ENCODE peak calls at places on chromosomes 5 and 9, in ten cellular contexts. U is brain microvascular endothelial cell; C is cardiac muscle cell; B is AG04450; I is HepG2; G is CD8-positive, alpha-beta T cell; D is heart right ventricle; F is CD4-positive, alpha-beta T cell; E is colonic mucosa; K is IMR-90. J is an unnamed sample.
A peak's percentile ranks its signal among the peaks of the same experiment; 100 is the strongest.

GRCh38 chr9:134265078-134265477 is 61.2 kb upstream of the RXRA start:
- DNase-seq in K (no peak), I (peak; percentile 27), F (no peak), U (no peak), E (no peak), C (no peak), G (no peak), D (no peak), B (no peak), J (no peak)

GRCh38 chr5:155839251-155840037 is 487.5 kb upstream of the SGCD start:
- DNase-seq in I (no peak), K (peak; percentile 0), D (no peak), G (no peak), B (no peak), E (no peak), F (no peak), C (peak; percentile 38), U (no peak), J (no peak)

GRCh38 chr5:68330564-68330963 is 115.0 kb downstream of the PIK3R1 start:
- DNase-seq in C (no peak), D (no peak), U (no peak), I (no peak), E (no peak), G (no peak), F (no peak), B (no peak), K (peak; percentile 24), J (no peak)

GRCh38 chr5:31333475-31333874 is 140.0 kb downstream of the CDH6 start:
- DNase-seq in U (no peak), B (no peak), K (no peak), I (no peak), E (no peak), D (no peak), F (no peak), G (no peak), C (no peak), J (no peak)

GRCh38 chr9:6931913-6932312 is 174.1 kb downstream of the KDM4C start:
- DNase-seq in F (peak; percentile 4), I (peak; percentile 65), E (no peak), C (no peak), D (peak; percentile 54), G (no peak), K (peak; percentile 86), B (no peak), U (peak; percentile 92), J (no peak)

GRCh38 chr9:108779506-108779905 is 76.3 kb downstream of the ACTL7B start:
- DNase-seq in E (no peak), G (no peak), C (no peak), F (no peak), I (no peak), B (no peak), D (no peak), K (no peak), U (no peak), J (no peak)

GRCh38 chr5:146825033-146825432 is 53.5 kb downstream of the PPP2R2B start:
- DNase-seq in G (no peak), U (peak; percentile 20), B (no peak), C (peak; percentile 85), F (no peak), K (peak; percentile 11), E (no peak), D (peak; percentile 21), I (peak; percentile 6), J (no peak)

GRCh38 chr5:141560141-141560540 is 58.7 kb downstream of the DIAPH1 start:
- DNase-seq in I (no peak), K (no peak), E (no peak), F (no peak), D (no peak), C (peak; percentile 37), B (no peak), U (no peak), G (no peak), J (no peak)

GRCh38 chr9:89384783-89385182 is 66.5 kb downstream of the SECISBP2 start:
- DNase-seq in D (no peak), E (no peak), I (no peak), G (no peak), K (no peak), B (no peak), U (no peak), F (no peak), C (no peak), J (no peak)

GRCh38 chr9:89382026-89382986 is 64.0 kb downstream of the SECISBP2 start:
- DNase-seq in I (no peak), F (no peak), C (no peak), D (no peak), U (no peak), K (no peak), G (peak; percentile 11), E (no peak), B (no peak), J (no peak)

GRCh38 chr9:89381308-89381609 is 63.0 kb downstream of the SECISBP2 start:
- DNase-seq in E (no peak), B (no peak), F (no peak), U (no peak), G (no peak), I (no peak), C (no peak), D (no peak), K (no peak), J (no peak)

GRCh38 chr9:89383721-89384300 is 65.5 kb downstream of the SECISBP2 start:
- DNase-seq in C (no peak), G (peak; percentile 18), D (no peak), F (no peak), E (no peak), U (no peak), K (no peak), I (no peak), B (no peak), J (no peak)

DNA sequence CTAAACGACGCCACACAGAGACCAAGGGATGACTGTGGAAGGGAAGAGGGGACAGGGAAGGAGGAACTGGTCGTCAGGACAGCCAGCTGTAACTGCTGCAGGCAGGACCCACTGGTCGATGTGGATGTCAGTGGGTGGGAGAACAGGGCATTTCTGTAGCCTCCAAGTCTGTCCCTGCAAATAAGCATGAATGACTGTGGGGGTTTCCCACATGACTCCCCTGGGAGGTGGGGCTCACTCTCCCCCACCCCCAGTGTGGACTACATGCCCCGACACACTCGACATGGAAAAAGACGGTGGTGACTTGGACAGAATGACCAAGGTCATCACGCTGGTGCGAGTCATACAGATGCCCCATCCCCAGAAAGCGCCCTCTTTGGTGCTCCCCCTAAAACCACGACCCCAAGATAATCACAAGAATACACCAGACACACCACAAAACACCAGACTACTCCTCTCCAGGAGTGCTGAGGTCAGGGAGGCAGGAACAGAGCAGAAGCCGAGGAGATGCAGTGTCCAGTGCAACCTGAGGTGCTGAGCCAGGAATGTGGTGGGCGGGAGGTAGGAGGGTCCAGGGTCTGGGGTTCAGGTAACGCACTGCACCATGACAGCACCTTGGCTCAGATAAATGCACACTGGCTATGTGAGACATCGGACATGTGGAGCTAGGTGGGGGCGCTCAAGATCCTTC is 64.9 kb downstream of the SECISBP2 start:
- DNase-seq in D (no peak), C (no peak), U (no peak), K (no peak), E (no peak), G (no peak), I (no peak), F (no peak), B (no peak), J (no peak)
- H3K27me3 ChIP-seq in D (no peaks in the 10 kb centered on the region), C (no peaks in the 10 kb centered on the region), U (no peaks in the 10 kb centered on the region), K (no peaks in the 10 kb centered on the region), E (no peaks in the 10 kb centered on the region), G (no peaks in the 10 kb centered on the region), I (peaks cover 1% of the 10 kb centered on the region), F (no peaks in the 10 kb centered on the region), B (no peaks in the 10 kb centered on the region), J (no peaks in the 10 kb centered on the region)

DNA sequence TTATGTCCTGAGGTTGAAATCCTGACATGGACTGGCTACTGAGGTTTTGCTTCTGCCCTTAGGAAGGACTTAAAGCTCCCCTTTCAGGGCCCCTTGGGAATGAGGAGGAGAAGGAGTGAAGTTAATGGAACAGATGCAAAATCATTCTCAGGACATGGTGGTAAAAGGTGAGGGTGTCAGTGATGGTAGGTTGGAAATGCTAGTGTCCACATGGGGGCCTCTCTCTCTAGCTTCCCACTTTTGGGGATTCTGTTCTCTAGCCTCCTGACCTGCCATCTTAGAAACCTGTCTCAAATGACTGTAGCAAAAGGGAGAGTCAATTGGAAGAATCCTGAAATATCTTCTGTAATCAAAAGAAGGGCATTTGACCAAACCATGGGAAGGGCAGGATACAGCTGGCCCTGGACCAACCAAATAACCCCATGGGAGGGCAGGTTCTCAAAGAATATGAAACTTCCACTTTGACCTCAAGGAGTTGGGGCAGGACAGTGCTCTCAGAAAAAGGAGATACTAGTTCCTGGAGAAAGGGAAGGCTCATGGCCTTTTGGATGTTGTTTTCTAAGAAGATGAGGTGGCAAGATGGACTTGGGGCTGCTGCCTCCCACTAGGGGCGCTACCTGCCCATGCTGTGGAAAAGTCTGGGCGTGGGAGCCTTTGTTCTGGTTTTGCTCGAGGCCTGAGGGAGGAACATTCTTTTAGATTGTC is 21.2 kb upstream of the MLANA start:
- DNase-seq in G (no peak), I (peak; percentile 34), C (no peak), B (no peak), E (no peak), K (no peak), D (no peak), U (no peak), F (no peak), J (no peak)
- TF ChIP-seq CTCF in G (no peak), I (peak; percentile 62), C (peak; percentile 24), B (peak; percentile 36), E (no peak), K (peak; percentile 12), D (no peak), U (peak; percentile 63), F (no peak), J (no peak)

GRCh38 chr9:129996161-129996849 is 46.7 kb downstream of the FNBP1 start:
- DNase-seq in K (no peak), B (no peak), G (no peak), F (no peak), D (no peak), C (no peak), U (no peak), I (no peak), E (no peak), J (no peak)

GRCh38 chr9:129995409-129996160 is 47.4 kb downstream of the FNBP1 start:
- DNase-seq in I (no peak), E (no peak), U (peak; percentile 37), C (no peak), G (no peak), B (no peak), K (peak; percentile 54), D (no peak), F (no peak), J (no peak)

GRCh38 chr9:130001185-130001584 is 41.8 kb downstream of the FNBP1 start:
- DNase-seq in I (no peak), K (no peak), B (no peak), U (no peak), G (no peak), C (no peak), F (no peak), D (no peak), E (no peak), J (no peak)

GRCh38 chr9:129999123-129999510 is 43.9 kb downstream of the FNBP1 start:
- DNase-seq in F (no peak), C (no peak), E (no peak), U (no peak), G (no peak), K (no peak), B (no peak), I (no peak), D (no peak), J (no peak)

DNA sequence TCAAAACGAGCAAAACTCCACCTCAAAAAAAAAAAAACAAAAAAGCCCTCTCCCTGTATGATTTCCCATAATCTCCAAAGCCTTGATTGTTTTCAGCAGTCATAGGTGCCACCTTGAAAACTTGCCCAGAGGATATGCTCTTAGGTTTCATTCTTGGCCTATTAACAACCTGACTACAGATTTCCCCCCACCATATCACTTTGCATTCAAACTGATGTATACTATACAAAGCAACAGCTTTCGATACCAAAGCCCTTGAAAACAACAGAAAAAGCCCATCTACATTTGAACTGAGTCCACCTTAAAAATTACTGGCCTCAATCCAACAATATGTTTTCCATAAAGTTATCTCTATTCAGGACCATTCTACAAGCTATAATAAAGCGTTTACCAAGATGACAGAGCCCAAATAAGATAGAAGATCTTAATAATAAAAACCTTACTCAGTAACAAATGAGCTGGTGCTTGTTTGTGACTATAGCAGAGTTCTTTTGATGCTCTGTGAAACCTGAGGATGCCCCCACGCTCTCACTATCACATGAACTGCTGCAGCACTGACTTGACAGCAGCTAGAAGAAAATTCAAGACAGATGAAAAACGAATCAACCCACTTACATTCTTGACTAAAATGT is 44.4 kb downstream of the FNBP1 start:
- DNase-seq in F (no peak), G (no peak), I (no peak), C (no peak), B (no peak), U (no peak), E (no peak), K (no peak), D (no peak), J (no peak)
- H3K27ac ChIP-seq in F (no peak overlapping the region), G (no peak overlapping the region), I (no peak overlapping the region), C (no peak overlapping the region), B (no peak overlapping the region), U (no peak overlapping the region), E (no peak overlapping the region), K (no peak overlapping the region), D (no peak overlapping the region), J (no peak overlapping the region)

GRCh38 chr5:143653766-143654282 is 158.1 kb upstream of the HMHB1 start:
- DNase-seq in F (no peak), I (no peak), E (no peak), U (no peak), C (no peak), G (no peak), B (no peak), D (no peak), K (no peak), J (no peak)
- H3K27me3 ChIP-seq in F (no peaks in the 10 kb centered on the region), I (no peaks in the 10 kb centered on the region), E (no peaks in the 10 kb centered on the region), U (no peaks in the 10 kb centered on the region), C (peaks cover 50% of the 10 kb centered on the region), G (no peaks in the 10 kb centered on the region), B (no peaks in the 10 kb centered on the region), D (no peaks in the 10 kb centered on the region), K (no peaks in the 10 kb centered on the region), J (no peaks in the 10 kb centered on the region)

J was measured in lung.